ENCODE peak calls at places on chromosomes 1 and 21, in seven cellular contexts. Z, Q, P, L, M, O and U are unnamed samples.

GRCh38 chr1:156692958-156693857 is 12.2 kb downstream of the CRABP2 start:
- DNase-seq in Z (peak; percentile 94), Q (peak; percentile 59), P (no peak), L (peak; percentile 36), M (no peak), O (no peak), U (no peak)

GRCh38 chr1:25800538-25801377 is 765 bp downstream of the SELENON start:
- DNase-seq in Z (no peak), Q (no peak), P (no peak), L (no peak), M (no peak), O (no peak), U (no peak)

GRCh38 chr1:42776499-42776898 is 8.3 kb upstream of the TMEM269 start:
- DNase-seq in Z (no peak), Q (no peak), P (no peak), L (no peak), M (no peak), O (no peak), U (no peak)

GRCh38 chr1:2541619-2542246 is 11.7 kb upstream of the HES5 start:
- DNase-seq in Z (no peak), Q (no peak), P (peak; percentile 97), L (no peak), M (no peak), O (no peak), U (no peak)

GRCh38 chr1:59697138-59697811 is 117.5 kb upstream of the HOOK1 start:
- DNase-seq in Z (no peak), Q (no peak), P (peak; percentile 19), L (peak; percentile 76), M (no peak), O (peak; percentile 17), U (peak; percentile 6)

GRCh38 chr1:112722601-112723510 is 7.7 kb upstream of the PPM1J start:
- DNase-seq in Z (peak; percentile 85), Q (no peak), P (no peak), L (no peak), M (no peak), O (no peak), U (no peak)

GRCh38 chr1:203621559-203622130 is 5.0 kb upstream of the ATP2B4 start:
- DNase-seq in Z (no peak), Q (no peak), P (no peak), L (no peak), M (no peak), O (no peak), U (no peak)

GRCh38 chr1:234924450-234925355 is 203.9 kb downstream of the TOMM20 start:
- DNase-seq in Z (no peak), Q (no peak), P (peak; percentile 1), L (peak; percentile 19), M (no peak), O (no peak), U (no peak)

GRCh38 chr1:211326528-211327340 is at the start of gene TRAF5:
- DNase-seq in Z (peak; percentile 79), Q (peak; percentile 73), P (peak; percentile 75), L (peak; percentile 48), M (no peak), O (peak; percentile 53), U (peak; percentile 45)

GRCh38 chr1:204591473-204592090 is 75.4 kb downstream of the MDM4 start:
- DNase-seq in Z (no peak), Q (no peak), P (no peak), L (no peak), M (no peak), O (no peak), U (no peak)

GRCh38 chr1:66291047-66291864 is 242.7 kb upstream of the SGIP1 start:
- DNase-seq in Z (no peak), Q (no peak), P (no peak), L (no peak), M (no peak), O (no peak), U (no peak)

GRCh38 chr1:55052221-55053142 is 13.1 kb downstream of the PCSK9 start:
- DNase-seq in Z (no peak), Q (no peak), P (no peak), L (no peak), M (no peak), O (no peak), U (no peak)

GRCh38 chr1:1543706-1544099 is 3.3 kb upstream of the TMEM240 start:
- DNase-seq in Z (no peak), Q (no peak), P (no peak), L (no peak), M (no peak), O (no peak), U (no peak)

GRCh38 chr1:109444376-109444775 is 18.1 kb upstream of the PSMA5 start:
- DNase-seq in Z (no peak), Q (no peak), P (no peak), L (no peak), M (no peak), O (no peak), U (no peak)

GRCh38 chr21:45019887-45020537 is 54.4 kb upstream of the ADARB1 start:
- DNase-seq in Z (no peak), Q (no peak), P (no peak), L (no peak), M (no peak), O (no peak), U (no peak)

GRCh38 chr1:153432874-153433681 is 16.8 kb downstream of the S100A7A start:
- DNase-seq in Z (no peak), Q (no peak), P (no peak), L (no peak), M (no peak), O (no peak), U (no peak)

GRCh38 chr1:150696590-150696989 is 364 bp downstream of the GOLPH3L start:
- DNase-seq in Z (peak; percentile 41), Q (peak; percentile 26), P (no peak), L (no peak), M (no peak), O (no peak), U (no peak)

GRCh38 chr1:27491748-27492700 is 2.1 kb upstream of the WASF2 start:
- DNase-seq in Z (no peak), Q (no peak), P (peak; percentile 35), L (no peak), M (peak; percentile 76), O (no peak), U (no peak)

GRCh38 chr1:165235158-165235776 is 121.2 kb downstream of the LMX1A start:
- DNase-seq in Z (peak; percentile 93), Q (peak; percentile 64), P (peak; percentile 6), L (no peak), M (no peak), O (no peak), U (no peak)

GRCh38 chr1:29761159-29761928 is 525.0 kb downstream of the PTPRU start:
- DNase-seq in Z (no peak), Q (no peak), P (no peak), L (no peak), M (no peak), O (no peak), U (no peak)

GRCh38 chr21:44448651-44449131 is 6.6 kb upstream of the LRRC3 start:
- DNase-seq in Z (no peak), Q (no peak), P (no peak), L (no peak), M (no peak), O (no peak), U (no peak)